ENCODE peak calls at places on chromosomes 11 and 22, in six cellular contexts. J is left ventricle myocardium inferior, M is testis, Z is prostate gland, X is psoas muscle, B is T-helper 17 cell. R is an unnamed sample. For H3K9me3, the result is how much of the 10 kb centered on the place peaks cover.

GRCh38 chr11:36249271-36249670 is 40.0 kb downstream of the COMMD9 start:
- DNase-seq in Z (no peak), M (peak), X (no peak), J (no peak), B (no peak), R (no peak)

GRCh38 chr22:24500251-24500820 is 5.2 kb downstream of the UPB1 start:
- DNase-seq in Z (no peak), J (no peak), B (no peak), M (no peak), X (no peak), R (no peak)

GRCh38 chr11:46381836-46382643 is 571 bp downstream of the MDK start:
- DNase-seq in J (no peak), X (peak), M (peak), Z (no peak), B (no peak), R (peak)

GRCh38 chr11:6736495-6737121 is 35.2 kb downstream of the OR2AG2 start:
- DNase-seq in X (no peak), M (no peak), J (no peak), Z (no peak), B (no peak), R (peak)

GRCh38 chr11:79263001-79263400 is 177.8 kb downstream of the TENM4 start:
- DNase-seq in M (peak), J (peak), Z (no peak), X (no peak), B (no peak), R (peak)

GRCh38 chr11:71913716-71914115 is 14.7 kb downstream of the XNDC1N start:
- DNase-seq in X (no peak), B (no peak), Z (no peak), J (no peak), M (no peak), R (no peak)

GRCh38 chr11:32118025-32118974 is 27.4 kb downstream of the RCN1 start:
- DNase-seq in Z (no peak), B (no peak), M (peak), X (no peak), J (no peak), R (peak)

GRCh38 chr22:21856868-21857267 is 10.6 kb downstream of the MAPK1 start:
- DNase-seq in M (no peak), X (no peak), B (no peak), Z (no peak), J (no peak), R (no peak)

GRCh38 chr11:119538748-119539147 is 115.8 kb upstream of the THY1 start:
- DNase-seq in J (no peak), M (no peak), B (no peak), Z (no peak), X (no peak), R (no peak)

GRCh38 chr11:130828741-130829140 is 87.5 kb downstream of the SNX19 start:
- DNase-seq in B (no peak), X (peak), M (no peak), Z (no peak), J (peak), R (no peak)

GRCh38 chr22:46584081-46584903 is 35.9 kb upstream of the GRAMD4 start:
- DNase-seq in B (no peak), M (no peak), J (peak), Z (no peak), X (peak), R (peak)

GRCh38 chr11:72746821-72747220 is 5.4 kb downstream of the ARAP1 start:
- DNase-seq in B (no peak), M (no peak), X (peak), J (no peak), Z (no peak), R (no peak)

GRCh38 chr11:35338928-35339327 is 80.4 kb downstream of the SLC1A2 start:
- DNase-seq in J (no peak), M (no peak), Z (no peak), B (no peak), X (no peak), R (no peak)

GRCh38 chr11:16785520-16786128 is 47.2 kb downstream of the C11orf58 start:
- DNase-seq in B (no peak), J (peak), Z (peak), X (no peak), M (peak), R (peak)

GRCh38 chr11:69234171-69234570 is 59.8 kb upstream of the MYEOV start:
- DNase-seq in B (no peak), J (no peak), M (peak), Z (no peak), X (no peak), R (no peak)

GRCh38 chr11:79440451-79441158 is at the start of gene TENM4:
- DNase-seq in M (peak), X (peak), J (peak), Z (peak), B (no peak), R (peak)

GRCh38 chr11:20310137-20310536 is 53.4 kb upstream of the HTATIP2 start:
- DNase-seq in J (no peak), M (no peak), B (no peak), Z (no peak), X (no peak), R (no peak)

GRCh38 chr11:116984589-116984988 is 113.6 kb downstream of the SIK3 start:
- DNase-seq in M (no peak), Z (no peak), B (no peak), J (no peak), X (no peak), R (peak)

GRCh38 chr11:368414-369335 is 624 bp upstream of the B4GALNT4 start:
- DNase-seq in J (peak), M (peak), B (no peak), X (peak), Z (no peak), R (no peak)

GRCh38 chr11:128305588-128305987 is 281.8 kb downstream of the ETS1 start:
- DNase-seq in M (no peak), Z (no peak), B (no peak), J (no peak), X (no peak), R (no peak)

GRCh38 chr11:109023029-109023428 is 358.2 kb downstream of the DDX10 start:
- DNase-seq in J (no peak), Z (no peak), B (no peak), X (no peak), M (no peak), R (no peak)

GRCh38 chr11:63667993-63668392 is 3.2 kb downstream of the ATL3 start:
- DNase-seq in M (no peak), Z (no peak), J (no peak), B (no peak), X (no peak), R (peak)

GRCh38 chr11:111541209-111542061 is 915 bp downstream of the LAYN start:
- DNase-seq in B (no peak), X (peak), M (peak), Z (peak), J (peak), R (peak)

GRCh38 chr11:73147771-73148681 is 5.9 kb upstream of the FCHSD2 start:
- DNase-seq in B (no peak), Z (no peak), J (peak), M (peak), X (peak), R (no peak)

GRCh38 chr11:34659096-34659733 is 38.3 kb downstream of the EHF start:
- DNase-seq in J (no peak), Z (no peak), X (no peak), M (no peak), B (no peak), R (no peak)

GRCh38 chr11:118918686-118919280 is 6.9 kb downstream of the BCL9L start:
- DNase-seq in Z (no peak), M (peak), X (no peak), B (no peak), J (no peak), R (no peak)

GRCh38 chr11:26700536-26701235 is 21.2 kb downstream of the SLC5A12 start:
- DNase-seq in J (no peak), B (no peak), Z (no peak), M (no peak), X (no peak), R (no peak)

GRCh38 chr11:108093128-108093904 is 28.1 kb upstream of the ACAT1 start:
- DNase-seq in Z (peak), J (no peak), B (no peak), X (no peak), M (no peak), R (no peak)

GRCh38 chr22:44395116-44396005 is 82.6 kb upstream of the SHISAL1 start:
- DNase-seq in X (peak), J (peak), Z (no peak), B (no peak), M (peak), R (no peak)

GRCh38 chr11:55172734-55173415 is 89.1 kb upstream of the TRIM48 start:
- DNase-seq in M (no peak), J (no peak), B (no peak), X (no peak), Z (no peak), R (no peak)
- H3K9me3 ChIP-seq in M (under half), J (half or more), B (under half), X (under half), Z (under half), R (under half)

GRCh38 chr11:101113540-101113939 is 16.1 kb downstream of the PGR start:
- DNase-seq in B (no peak), Z (no peak), M (no peak), X (no peak), J (no peak), R (no peak)
- H3K9me3 ChIP-seq in B (under half), Z (under half), M (under half), X (under half), J (under half), R (under half)

GRCh38 chr11:65922565-65922964 is 3.3 kb downstream of the DRAP1 start:
- DNase-seq in M (no peak), X (no peak), Z (no peak), J (no peak), B (no peak), R (no peak)
- H3K9me3 ChIP-seq in M (under half), X (under half), Z (under half), J (under half), B (under half), R (under half)

DNA sequence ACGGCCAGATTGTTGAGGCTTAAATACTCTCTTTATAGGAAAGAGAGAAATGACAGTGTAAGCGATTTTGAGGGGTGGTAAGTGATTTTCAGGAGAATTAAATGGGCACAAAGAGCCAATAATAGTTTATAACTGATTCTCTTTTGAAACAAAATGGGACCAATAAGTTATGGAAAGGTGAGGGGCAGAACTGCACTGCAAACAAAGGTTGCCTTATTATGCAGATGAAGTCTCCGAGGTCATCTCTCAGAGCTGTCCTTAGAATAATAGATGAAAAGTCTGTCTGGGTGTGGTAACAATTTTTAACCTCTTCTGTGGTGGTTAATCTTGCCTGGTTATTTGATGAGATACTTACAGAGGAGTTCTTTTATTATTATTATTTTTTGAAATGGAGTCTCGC is 14.7 kb upstream of the CRTAM start:
- DNase-seq in X (no peak), M (no peak), Z (no peak), B (no peak), J (no peak), R (no peak)
- H3K9me3 ChIP-seq in X (under half), M (under half), Z (under half), B (under half), J (under half), R (under half)

R was measured in A673.